ENCODE peak calls at places on chromosomes 12 and 14, in six cellular contexts. L, Q, K, O, C and W are unnamed samples.

GRCh38 chr12:120522568-120522967 is 6.4 kb downstream of the COQ5 start:
- DNase-seq in C (no peak), K (no peak), O (no peak), L (no peak), Q (no peak), W (no peak)

GRCh38 chr12:39490500-39491276 is 47.8 kb upstream of the KIF21A start:
- DNase-seq in C (no peak), Q (peak), O (no peak), L (no peak), K (no peak), W (no peak)

GRCh38 chr14:73269729-73270651 is 32.7 kb downstream of the PAPLN start:
- DNase-seq in C (no peak), O (no peak), Q (no peak), K (peak), L (no peak), W (peak)

GRCh38 chr14:30291216-30291615 is 267.7 kb upstream of the G2E3 start:
- DNase-seq in K (no peak), O (no peak), L (no peak), Q (peak), C (no peak), W (no peak)

GRCh38 chr12:130203151-130203550 is 40.9 kb downstream of the FZD10 start:
- DNase-seq in Q (no peak), L (no peak), O (no peak), K (no peak), C (no peak), W (no peak)

GRCh38 chr12:51082561-51083139 is 746 bp downstream of the CSRNP2 start:
- DNase-seq in C (peak), L (no peak), K (no peak), Q (peak), O (no peak), W (peak)

GRCh38 chr12:123453165-123453564 is 4.8 kb upstream of the SNRNP35 start:
- DNase-seq in L (no peak), Q (no peak), C (no peak), K (no peak), O (no peak), W (no peak)

GRCh38 chr14:68981124-68981523 is 2.0 kb upstream of the ACTN1 start:
- DNase-seq in O (no peak), L (no peak), K (no peak), Q (no peak), C (no peak), W (no peak)

GRCh38 chr14:75577724-75578098 is 709 bp upstream of the FLVCR2 start:
- DNase-seq in L (peak), C (peak), Q (peak), O (peak), K (peak), W (peak)

GRCh38 chr14:83473846-83474245 is 1940.2 kb upstream of the SEL1L start:
- DNase-seq in K (no peak), L (no peak), Q (no peak), C (no peak), O (no peak), W (no peak)

GRCh38 chr12:79455314-79455713 is 235.4 kb downstream of the PAWR start:
- DNase-seq in O (no peak), K (no peak), Q (peak), C (no peak), L (no peak), W (no peak)

GRCh38 chr12:124928912-124929530 is 14.6 kb upstream of the UBC start:
- DNase-seq in K (no peak), L (no peak), O (no peak), C (no peak), Q (peak), W (no peak)

GRCh38 chr14:22561661-22562579 is 27.1 kb downstream of the DAD1 start:
- DNase-seq in L (peak), K (no peak), Q (no peak), C (no peak), O (no peak), W (no peak)

GRCh38 chr12:46553911-46554310 is 181.3 kb upstream of the SLC38A2 start:
- DNase-seq in C (no peak), K (no peak), L (no peak), Q (no peak), O (no peak), W (no peak)

GRCh38 chr12:11581179-11581755 is 68.2 kb upstream of the ETV6 start:
- DNase-seq in K (peak), L (no peak), C (peak), Q (peak), O (peak), W (peak)

GRCh38 chr14:21467620-21468019 is 9.1 kb downstream of the RAB2B start:
- DNase-seq in C (no peak), L (no peak), K (no peak), O (no peak), Q (peak), W (no peak)

GRCh38 chr14:68792022-68792829 is 641 bp downstream of the ZFP36L1 start:
- DNase-seq in K (peak), Q (no peak), C (no peak), O (no peak), L (no peak), W (no peak)

GRCh38 chr12:112559784-112560183 is 141.0 kb downstream of the PTPN11 start:
- DNase-seq in C (no peak), Q (no peak), O (no peak), L (no peak), K (no peak), W (no peak)

GRCh38 chr14:24959791-24960331 is 90.1 kb downstream of the STXBP6 start:
- DNase-seq in O (no peak), C (no peak), L (no peak), K (no peak), Q (no peak), W (no peak)

GRCh38 chr12:67968316-67968715 is 20.9 kb upstream of the IFNG-AS1 start:
- DNase-seq in C (peak), L (no peak), O (no peak), K (no peak), Q (no peak), W (no peak)

GRCh38 chr12:121781751-121782615 is 11.5 kb downstream of the RHOF start:
- DNase-seq in L (no peak), C (no peak), Q (peak), K (no peak), O (no peak), W (no peak)

GRCh38 chr12:64781374-64782029 is 22.3 kb upstream of the GNS start:
- DNase-seq in O (no peak), Q (peak), K (no peak), C (peak), L (no peak), W (no peak)

GRCh38 chr14:78598046-78598652 is 428.0 kb downstream of the NRXN3 start:
- DNase-seq in O (peak), L (no peak), Q (peak), C (peak), K (peak), W (peak)

GRCh38 chr14:22871200-22871961 is at the start of gene LRP10:
- DNase-seq in O (no peak), C (peak), Q (peak), L (no peak), K (peak), W (peak)

GRCh38 chr14:102390064-102390463 is 27.3 kb downstream of the TECPR2 start:
- DNase-seq in Q (no peak), L (no peak), K (no peak), C (no peak), O (no peak), W (no peak)

GRCh38 chr14:73757876-73758391 is 43.8 kb upstream of the PNMA1 start:
- DNase-seq in O (no peak), L (no peak), Q (no peak), C (no peak), K (no peak), W (no peak)

GRCh38 chr12:55818140-55818728 is 393 bp downstream of the ORMDL2 start:
- DNase-seq in L (no peak), O (no peak), C (no peak), K (no peak), Q (no peak), W (no peak)

GRCh38 chr14:81673930-81674329 is 140.3 kb upstream of the SEL1L start:
- DNase-seq in K (no peak), L (no peak), Q (no peak), O (no peak), C (no peak), W (no peak)

GRCh38 chr12:102512523-102512922 is 32.2 kb upstream of the IGF1 start:
- DNase-seq in O (no peak), C (no peak), K (no peak), Q (no peak), L (no peak), W (no peak)

GRCh38 chr12:56087220-56087619 is 7.3 kb downstream of the ERBB3 start:
- DNase-seq in C (peak), K (no peak), L (no peak), O (no peak), Q (peak), W (no peak)

GRCh38 chr12:45568808-45569207 is 160.7 kb upstream of the ARID2 start:
- DNase-seq in O (no peak), K (no peak), Q (no peak), C (no peak), L (no peak), W (no peak)

GRCh38 chr12:8644345-8645248 is 18.0 kb downstream of the MFAP5 start:
- DNase-seq in O (no peak), K (no peak), L (no peak), Q (peak), C (no peak), W (no peak)

GRCh38 chr12:109288571-109288970 is 20.5 kb downstream of the FOXN4 start:
- DNase-seq in C (no peak), L (no peak), Q (no peak), O (no peak), K (no peak), W (no peak)

GRCh38 chr12:85029456-85029855 is 6.6 kb downstream of the TSPAN19 start:
- DNase-seq in O (no peak), Q (peak), L (no peak), C (no peak), K (no peak), W (peak)

GRCh38 chr14:25431211-25432076 is 381.5 kb upstream of the STXBP6 start:
- DNase-seq in C (no peak), O (no peak), L (no peak), K (no peak), Q (no peak), W (no peak)

GRCh38 chr14:60622210-60622919 is 26.9 kb downstream of the SIX1 start:
- DNase-seq in O (no peak), K (no peak), L (no peak), Q (no peak), C (no peak), W (no peak)